ENCODE peak calls at places on chromosome 9, in seven cellular contexts. One of them, this sample, is unnamed.

GRCh38 chr9:33044162-33044673 is 19.1 kb downstream of the DNAJA1 start:
- DNase-seq in CD8-positive, alpha-beta memory T cell: peak
- DNase-seq in astrocyte: peak
- DNase-seq in upper lobe of right lung: peak
- DNase-seq in cardiac muscle cell: peak
- DNase-seq in transverse colon: peak
- DNase-seq in substantia nigra: peak
- DNase-seq in this sample: peak

GRCh38 chr9:17490110-17490509 is 88.8 kb upstream of the SH3GL2 start:
- DNase-seq in CD8-positive, alpha-beta memory T cell: no peak
- DNase-seq in astrocyte: no peak
- DNase-seq in upper lobe of right lung: no peak
- DNase-seq in cardiac muscle cell: no peak
- DNase-seq in transverse colon: no peak
- DNase-seq in substantia nigra: no peak
- DNase-seq in this sample: no peak

GRCh38 chr9:132946624-132947295 is 2.3 kb upstream of the TSC1 start:
- DNase-seq in CD8-positive, alpha-beta memory T cell: no peak
- DNase-seq in astrocyte: peak
- DNase-seq in upper lobe of right lung: no peak
- DNase-seq in cardiac muscle cell: peak
- DNase-seq in transverse colon: no peak
- DNase-seq in substantia nigra: no peak
- DNase-seq in this sample: no peak

GRCh38 chr9:113581865-113582697 is 118.6 kb downstream of the RGS3 start:
- DNase-seq in CD8-positive, alpha-beta memory T cell: peak
- DNase-seq in astrocyte: no peak
- DNase-seq in upper lobe of right lung: peak
- DNase-seq in cardiac muscle cell: no peak
- DNase-seq in transverse colon: peak
- DNase-seq in substantia nigra: peak
- DNase-seq in this sample: peak

GRCh38 chr9:112939418-112939817 is 48.7 kb upstream of the SLC46A2 start:
- DNase-seq in CD8-positive, alpha-beta memory T cell: no peak
- DNase-seq in astrocyte: no peak
- DNase-seq in upper lobe of right lung: no peak
- DNase-seq in cardiac muscle cell: no peak
- DNase-seq in transverse colon: no peak
- DNase-seq in substantia nigra: no peak
- DNase-seq in this sample: no peak

GRCh38 chr9:113694912-113695900 is 180.9 kb upstream of the ZNF618 start:
- DNase-seq in CD8-positive, alpha-beta memory T cell: no peak
- DNase-seq in astrocyte: peak
- DNase-seq in upper lobe of right lung: no peak
- DNase-seq in cardiac muscle cell: no peak
- DNase-seq in transverse colon: no peak
- DNase-seq in substantia nigra: no peak
- DNase-seq in this sample: no peak

GRCh38 chr9:6567140-6567591 is 78.4 kb downstream of the GLDC start:
- DNase-seq in CD8-positive, alpha-beta memory T cell: no peak
- DNase-seq in astrocyte: peak
- DNase-seq in upper lobe of right lung: no peak
- DNase-seq in cardiac muscle cell: peak
- DNase-seq in transverse colon: no peak
- DNase-seq in substantia nigra: no peak
- DNase-seq in this sample: no peak

GRCh38 chr9:4214506-4214905 is 85.4 kb downstream of the GLIS3 start:
- DNase-seq in CD8-positive, alpha-beta memory T cell: no peak
- DNase-seq in astrocyte: no peak
- DNase-seq in upper lobe of right lung: no peak
- DNase-seq in cardiac muscle cell: peak
- DNase-seq in transverse colon: no peak
- DNase-seq in substantia nigra: no peak
- DNase-seq in this sample: no peak

GRCh38 chr9:17531642-17532254 is 47.1 kb upstream of the SH3GL2 start:
- DNase-seq in CD8-positive, alpha-beta memory T cell: no peak
- DNase-seq in astrocyte: peak
- DNase-seq in upper lobe of right lung: no peak
- DNase-seq in cardiac muscle cell: peak
- DNase-seq in transverse colon: peak
- DNase-seq in substantia nigra: no peak
- DNase-seq in this sample: peak

GRCh38 chr9:130986311-130986940 is 22.5 kb upstream of the LAMC3 start:
- DNase-seq in CD8-positive, alpha-beta memory T cell: no peak
- DNase-seq in astrocyte: no peak
- DNase-seq in upper lobe of right lung: no peak
- DNase-seq in cardiac muscle cell: no peak
- DNase-seq in transverse colon: no peak
- DNase-seq in substantia nigra: no peak
- DNase-seq in this sample: no peak

GRCh38 chr9:2802494-2802921 is 41.4 kb downstream of the PUM3 start:
- DNase-seq in CD8-positive, alpha-beta memory T cell: no peak
- DNase-seq in astrocyte: no peak
- DNase-seq in upper lobe of right lung: no peak
- DNase-seq in cardiac muscle cell: peak
- DNase-seq in transverse colon: no peak
- DNase-seq in substantia nigra: no peak
- DNase-seq in this sample: no peak

GRCh38 chr9:131657456-131657855 is 82.4 kb downstream of the RAPGEF1 start:
- DNase-seq in CD8-positive, alpha-beta memory T cell: no peak
- DNase-seq in astrocyte: no peak
- DNase-seq in upper lobe of right lung: no peak
- DNase-seq in cardiac muscle cell: no peak
- DNase-seq in transverse colon: no peak
- DNase-seq in substantia nigra: no peak
- DNase-seq in this sample: no peak

GRCh38 chr9:6078382-6079105 is 63.1 kb upstream of the RANBP6 start:
- DNase-seq in CD8-positive, alpha-beta memory T cell: no peak
- DNase-seq in astrocyte: peak
- DNase-seq in upper lobe of right lung: no peak
- DNase-seq in cardiac muscle cell: peak
- DNase-seq in transverse colon: no peak
- DNase-seq in substantia nigra: no peak
- DNase-seq in this sample: no peak

GRCh38 chr9:99720455-99721050 is 101.1 kb upstream of the NR4A3 start:
- DNase-seq in CD8-positive, alpha-beta memory T cell: peak
- DNase-seq in astrocyte: peak
- DNase-seq in upper lobe of right lung: no peak
- DNase-seq in cardiac muscle cell: peak
- DNase-seq in transverse colon: no peak
- DNase-seq in substantia nigra: no peak
- DNase-seq in this sample: peak

GRCh38 chr9:106075991-106076390 is 381.6 kb downstream of the TMEM38B start:
- DNase-seq in CD8-positive, alpha-beta memory T cell: no peak
- DNase-seq in astrocyte: peak
- DNase-seq in upper lobe of right lung: no peak
- DNase-seq in cardiac muscle cell: peak
- DNase-seq in transverse colon: no peak
- DNase-seq in substantia nigra: no peak
- DNase-seq in this sample: no peak

GRCh38 chr9:21677834-21678233 is 124.6 kb upstream of the MTAP start:
- DNase-seq in CD8-positive, alpha-beta memory T cell: no peak
- DNase-seq in astrocyte: peak
- DNase-seq in upper lobe of right lung: no peak
- DNase-seq in cardiac muscle cell: peak
- DNase-seq in transverse colon: no peak
- DNase-seq in substantia nigra: no peak
- DNase-seq in this sample: no peak

GRCh38 chr9:2570615-2571479 is 50.7 kb upstream of the VLDLR start:
- DNase-seq in CD8-positive, alpha-beta memory T cell: no peak
- DNase-seq in astrocyte: peak
- DNase-seq in upper lobe of right lung: peak
- DNase-seq in cardiac muscle cell: peak
- DNase-seq in transverse colon: peak
- DNase-seq in substantia nigra: peak
- DNase-seq in this sample: peak

GRCh38 chr9:78906356-78906755 is 609.4 kb downstream of the PSAT1 start:
- DNase-seq in CD8-positive, alpha-beta memory T cell: no peak
- DNase-seq in astrocyte: no peak
- DNase-seq in upper lobe of right lung: no peak
- DNase-seq in cardiac muscle cell: no peak
- DNase-seq in transverse colon: no peak
- DNase-seq in substantia nigra: no peak
- DNase-seq in this sample: no peak

GRCh38 chr9:124835026-124835501 is 18.2 kb upstream of the WDR38 start:
- DNase-seq in CD8-positive, alpha-beta memory T cell: no peak
- DNase-seq in astrocyte: peak
- DNase-seq in upper lobe of right lung: no peak
- DNase-seq in cardiac muscle cell: peak
- DNase-seq in transverse colon: peak
- DNase-seq in substantia nigra: no peak
- DNase-seq in this sample: peak

GRCh38 chr9:113349044-113349433 is 302 bp upstream of the BSPRY start:
- DNase-seq in CD8-positive, alpha-beta memory T cell: no peak
- DNase-seq in astrocyte: no peak
- DNase-seq in upper lobe of right lung: no peak
- DNase-seq in cardiac muscle cell: no peak
- DNase-seq in transverse colon: no peak
- DNase-seq in substantia nigra: no peak
- DNase-seq in this sample: no peak

GRCh38 chr9:70865471-70865870 is 255.9 kb downstream of the TRPM3 start:
- DNase-seq in CD8-positive, alpha-beta memory T cell: no peak
- DNase-seq in astrocyte: no peak
- DNase-seq in upper lobe of right lung: no peak
- DNase-seq in cardiac muscle cell: peak
- DNase-seq in transverse colon: no peak
- DNase-seq in substantia nigra: no peak
- DNase-seq in this sample: no peak

GRCh38 chr9:32554107-32554506 is 1.7 kb upstream of the TOPORS start:
- DNase-seq in CD8-positive, alpha-beta memory T cell: no peak
- DNase-seq in astrocyte: no peak
- DNase-seq in upper lobe of right lung: no peak
- DNase-seq in cardiac muscle cell: peak
- DNase-seq in transverse colon: no peak
- DNase-seq in substantia nigra: no peak
- DNase-seq in this sample: no peak

GRCh38 chr9:89978185-89978584 is 373.4 kb downstream of the GADD45G start:
- DNase-seq in CD8-positive, alpha-beta memory T cell: no peak
- DNase-seq in astrocyte: no peak
- DNase-seq in upper lobe of right lung: no peak
- DNase-seq in cardiac muscle cell: peak
- DNase-seq in transverse colon: no peak
- DNase-seq in substantia nigra: no peak
- DNase-seq in this sample: no peak

GRCh38 chr9:76610009-76610352 is 151.0 kb downstream of the GCNT1 start:
- DNase-seq in CD8-positive, alpha-beta memory T cell: no peak
- DNase-seq in astrocyte: peak
- DNase-seq in upper lobe of right lung: peak
- DNase-seq in cardiac muscle cell: peak
- DNase-seq in transverse colon: peak
- DNase-seq in substantia nigra: no peak
- DNase-seq in this sample: peak
- H3K27ac ChIP-seq in CD8-positive, alpha-beta memory T cell: no peak
- H3K27ac ChIP-seq in astrocyte: no peak
- H3K27ac ChIP-seq in upper lobe of right lung: no peak
- H3K27ac ChIP-seq in cardiac muscle cell: no peak
- H3K27ac ChIP-seq in transverse colon: peak
- H3K27ac ChIP-seq in substantia nigra: no peak
- H3K27ac ChIP-seq in this sample: no peak

DNA sequence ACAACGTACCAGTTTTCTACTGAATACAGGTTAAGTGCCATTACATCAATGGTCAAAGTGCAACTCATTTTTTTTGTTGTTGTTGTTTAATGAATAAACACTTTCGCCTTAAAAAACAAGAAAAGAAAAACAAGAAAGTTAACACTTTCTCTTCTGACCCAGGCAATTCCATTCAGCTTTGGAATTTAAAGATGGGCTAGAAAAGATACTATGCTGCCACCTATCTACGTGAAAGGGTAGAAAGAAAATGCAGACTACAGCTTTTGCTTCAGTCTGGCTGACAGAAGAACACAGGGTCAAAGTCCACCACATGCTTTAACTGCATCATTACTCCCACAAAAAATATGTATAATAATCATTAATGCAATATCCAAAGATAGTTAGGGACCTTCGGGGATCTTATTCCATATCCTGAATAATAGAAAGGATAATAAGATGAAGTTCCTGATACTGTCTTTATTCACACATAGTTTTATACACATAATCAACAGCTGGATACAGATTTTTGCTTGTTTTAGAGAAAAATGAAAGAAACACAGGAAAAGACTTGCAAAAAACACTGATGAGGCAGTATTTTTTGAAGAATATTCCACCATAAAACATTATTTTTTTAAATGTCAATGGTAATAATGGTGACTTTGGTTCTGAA is 40.4 kb downstream of the ZDHHC21 start:
- DNase-seq in CD8-positive, alpha-beta memory T cell: no peak
- DNase-seq in astrocyte: peak
- DNase-seq in upper lobe of right lung: no peak
- DNase-seq in cardiac muscle cell: peak
- DNase-seq in transverse colon: no peak
- DNase-seq in substantia nigra: no peak
- DNase-seq in this sample: no peak
- H3K27ac ChIP-seq in CD8-positive, alpha-beta memory T cell: no peak
- H3K27ac ChIP-seq in astrocyte: no peak
- H3K27ac ChIP-seq in upper lobe of right lung: no peak
- H3K27ac ChIP-seq in cardiac muscle cell: no peak
- H3K27ac ChIP-seq in transverse colon: no peak
- H3K27ac ChIP-seq in substantia nigra: no peak
- H3K27ac ChIP-seq in this sample: no peak

DNA sequence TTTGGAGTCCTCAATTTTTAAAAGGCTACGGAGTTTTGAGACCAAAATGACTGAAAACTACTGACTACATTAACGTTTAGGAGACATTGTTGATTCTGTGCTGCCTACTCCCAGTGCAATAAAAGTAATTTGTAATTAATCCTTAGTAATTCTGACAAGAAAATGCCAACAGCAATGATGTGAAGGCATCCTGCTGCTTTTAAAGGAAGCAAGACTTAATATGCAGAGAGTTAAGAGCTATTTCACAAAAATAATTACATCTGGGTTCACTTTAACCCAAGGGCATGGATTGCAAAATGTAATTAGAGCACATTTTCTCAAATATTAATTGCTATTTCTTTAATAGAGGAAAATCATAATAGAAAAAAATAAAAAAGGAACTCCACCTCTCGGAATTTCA is 22.6 kb upstream of the TNFSF8 start:
- DNase-seq in CD8-positive, alpha-beta memory T cell: no peak
- DNase-seq in astrocyte: no peak
- DNase-seq in upper lobe of right lung: no peak
- DNase-seq in cardiac muscle cell: no peak
- DNase-seq in transverse colon: no peak
- DNase-seq in substantia nigra: no peak
- DNase-seq in this sample: no peak
- H3K27ac ChIP-seq in CD8-positive, alpha-beta memory T cell: no peak
- H3K27ac ChIP-seq in astrocyte: no peak
- H3K27ac ChIP-seq in upper lobe of right lung: no peak
- H3K27ac ChIP-seq in cardiac muscle cell: no peak
- H3K27ac ChIP-seq in transverse colon: no peak
- H3K27ac ChIP-seq in substantia nigra: no peak
- H3K27ac ChIP-seq in this sample: no peak

GRCh38 chr9:136961279-136962065 is 9.4 kb downstream of the LCN12 start:
- DNase-seq in CD8-positive, alpha-beta memory T cell: no peak
- DNase-seq in astrocyte: no peak
- DNase-seq in upper lobe of right lung: no peak
- DNase-seq in cardiac muscle cell: peak
- DNase-seq in transverse colon: no peak
- DNase-seq in substantia nigra: no peak
- DNase-seq in this sample: no peak
- H3K27ac ChIP-seq in CD8-positive, alpha-beta memory T cell: no peak
- H3K27ac ChIP-seq in astrocyte: no peak
- H3K27ac ChIP-seq in upper lobe of right lung: peak
- H3K27ac ChIP-seq in cardiac muscle cell: no peak
- H3K27ac ChIP-seq in transverse colon: no peak
- H3K27ac ChIP-seq in substantia nigra: peak
- H3K27ac ChIP-seq in this sample: no peak

GRCh38 chr9:134438204-134438788 is 112.0 kb downstream of the RXRA start:
- DNase-seq in CD8-positive, alpha-beta memory T cell: no peak
- DNase-seq in astrocyte: no peak
- DNase-seq in upper lobe of right lung: peak
- DNase-seq in cardiac muscle cell: no peak
- DNase-seq in transverse colon: no peak
- DNase-seq in substantia nigra: no peak
- DNase-seq in this sample: peak
- H3K27ac ChIP-seq in CD8-positive, alpha-beta memory T cell: no peak
- H3K27ac ChIP-seq in astrocyte: no peak
- H3K27ac ChIP-seq in upper lobe of right lung: no peak
- H3K27ac ChIP-seq in cardiac muscle cell: peak
- H3K27ac ChIP-seq in transverse colon: peak
- H3K27ac ChIP-seq in substantia nigra: peak
- H3K27ac ChIP-seq in this sample: peak